ENCODE peak calls at places on chromosomes 5 and 9, in four cellular contexts. W is SK-N-SH, F is K562, N is HepG2. O is an unnamed sample.

GRCh38 chr9:124444166-124444565 is 6.1 kb upstream of the ADGRD2 start:
- DNase-seq in N (no peak), W (no peak), F (no peak), O (no peak)

GRCh38 chr5:154405078-154405792 is 40.6 kb upstream of the SAP30L start:
- DNase-seq in F (peak), W (peak), N (peak), O (no peak)

GRCh38 chr9:98678244-98678842 is 30.4 kb downstream of the GABBR2 start:
- DNase-seq in N (no peak), W (no peak), F (no peak), O (no peak)

GRCh38 chr5:150223474-150223873 is 33.6 kb downstream of the SLC6A7 start:
- DNase-seq in W (no peak), F (no peak), N (no peak), O (no peak)

GRCh38 chr9:114037961-114038723 is 40.0 kb downstream of the AMBP start:
- DNase-seq in N (no peak), W (no peak), F (no peak), O (no peak)

GRCh38 chr9:80968611-80969010 is 720.7 kb downstream of the TLE1 start:
- DNase-seq in W (no peak), N (no peak), F (no peak), O (no peak)

GRCh38 chr5:130198927-130199326 is 294.7 kb downstream of the CHSY3 start:
- DNase-seq in N (peak), W (peak), F (no peak), O (no peak)

GRCh38 chr5:67014957-67015400 is 181.6 kb downstream of the CD180 start:
- DNase-seq in W (no peak), N (no peak), F (no peak), O (no peak)

GRCh38 chr5:34001231-34001935 is 6.5 kb downstream of the AMACR start:
- DNase-seq in N (peak), W (no peak), F (no peak), O (no peak)

GRCh38 chr9:101605547-101605946 is 10.8 kb upstream of the PPP3R2 start:
- DNase-seq in N (no peak), F (no peak), W (no peak), O (no peak)

GRCh38 chr9:136241540-136241939 is 4.1 kb downstream of the QSOX2 start:
- DNase-seq in N (no peak), F (peak), W (no peak), O (no peak)

GRCh38 chr5:167355370-167355769 is 936.1 kb upstream of the WWC1 start:
- DNase-seq in W (no peak), F (no peak), N (no peak), O (no peak)

GRCh38 chr9:36840895-36841536 is 193.1 kb downstream of the PAX5 start:
- DNase-seq in F (no peak), W (no peak), N (peak), O (no peak)

GRCh38 chr5:142798099-142798768 is 28.1 kb downstream of the ARHGAP26 start:
- DNase-seq in N (peak), F (no peak), W (no peak), O (no peak)

GRCh38 chr5:1421521-1422341 is 23.5 kb downstream of the SLC6A3 start:
- DNase-seq in W (no peak), F (no peak), N (no peak), O (no peak)

GRCh38 chr5:107869459-107870115 is 198.8 kb upstream of the EFNA5 start:
- DNase-seq in F (no peak), N (no peak), W (no peak), O (no peak)

GRCh38 chr9:104810421-104811339 is 46.8 kb downstream of the NIPSNAP3B start:
- DNase-seq in N (no peak), F (no peak), W (no peak), O (no peak)

GRCh38 chr5:38226091-38226490 is 32.3 kb upstream of the EGFLAM start:
- DNase-seq in W (no peak), F (no peak), N (no peak), O (no peak)

GRCh38 chr5:79202076-79202475 is 33.9 kb upstream of the JMY start:
- DNase-seq in N (no peak), F (no peak), W (no peak), O (no peak)

GRCh38 chr5:169307648-169308047 is 6.7 kb upstream of the SLIT3 start:
- DNase-seq in N (no peak), F (no peak), W (no peak), O (no peak)

GRCh38 chr5:178207183-178207916 is 3.0 kb downstream of the HNRNPAB start:
- DNase-seq in W (no peak), N (peak), F (no peak), O (no peak)

GRCh38 chr9:32701321-32702022 is 66.0 kb upstream of the TAF1L start:
- DNase-seq in W (no peak), F (no peak), N (no peak), O (no peak)

GRCh38 chr5:181088289-181088688 is 42.7 kb downstream of the OR2V1 start:
- DNase-seq in W (no peak), F (peak), N (no peak), O (no peak)

GRCh38 chr5:160289721-160290120 is 22.6 kb downstream of the CCNJL start:
- DNase-seq in N (no peak), W (no peak), F (no peak), O (no peak)

GRCh38 chr5:166503506-166503905 is 1787.9 kb upstream of the WWC1 start:
- DNase-seq in N (no peak), W (peak), F (no peak), O (no peak)

GRCh38 chr5:58268263-58268662 is 191.6 kb downstream of the PLK2 start:
- DNase-seq in F (no peak), N (no peak), W (no peak), O (no peak)

GRCh38 chr5:171882118-171882517 is 96.5 kb downstream of the SMIM23 start:
- DNase-seq in F (no peak), W (no peak), N (no peak), O (no peak)

GRCh38 chr5:1512541-1513291 is 11.0 kb downstream of the LPCAT1 start:
- DNase-seq in W (no peak), N (no peak), F (no peak), O (no peak)

GRCh38 chr9:33458444-33458843 is 11.1 kb upstream of the AQP3 start:
- DNase-seq in N (peak), W (no peak), F (peak), O (peak)

GRCh38 chr5:134568761-134569725 is 43.6 kb downstream of the JADE2 start:
- DNase-seq in W (peak), N (no peak), F (no peak), O (no peak)

GRCh38 chr5:72251386-72251785 is 68.7 kb downstream of the MRPS27 start:
- DNase-seq in F (no peak), N (no peak), W (no peak), O (no peak)

GRCh38 chr9:5073701-5074100 is 88.6 kb downstream of the JAK2 start:
- DNase-seq in F (no peak), N (no peak), W (no peak), O (no peak)

GRCh38 chr9:123990427-123990826 is 21.1 kb upstream of the LHX2 start:
- DNase-seq in N (no peak), W (no peak), F (no peak), O (no peak)

GRCh38 chr5:923473-923873 is 30.8 kb downstream of the TRIP13 start:
- DNase-seq in F (peak), N (peak), W (peak), O (no peak)

GRCh38 chr5:434443-435146 is 8.4 kb upstream of the EXOC3 start:
- DNase-seq in W (no peak), F (no peak), N (no peak), O (no peak)

GRCh38 chr5:89309268-89309667 is 426.3 kb upstream of the MEF2C start:
- DNase-seq in F (no peak), W (no peak), N (no peak), O (no peak)

GRCh38 chr5:107604146-107604910 is 66.4 kb downstream of the EFNA5 start:
- DNase-seq in N (no peak), F (no peak), W (no peak), O (no peak)

GRCh38 chr9:37876376-37876775 is 27.6 kb downstream of the SLC25A51 start:
- DNase-seq in F (no peak), N (no peak), W (no peak), O (no peak)

GRCh38 chr5:33105521-33105941 is 335.2 kb upstream of the TARS1 start:
- DNase-seq in W (no peak), F (no peak), N (no peak), O (no peak)

GRCh38 chr9:22170162-22170932 is 161.2 kb upstream of the CDKN2B start:
- DNase-seq in F (no peak), W (no peak), N (peak), O (no peak)

GRCh38 chr9:22171691-22172090 is 162.6 kb upstream of the CDKN2B start:
- DNase-seq in F (no peak), N (no peak), W (no peak), O (no peak)

GRCh38 chr9:22169732-22170131 is 160.6 kb upstream of the CDKN2B start:
- DNase-seq in F (no peak), N (no peak), W (no peak), O (no peak)

GRCh38 chr9:22170990-22171663 is 162.0 kb upstream of the CDKN2B start:
- DNase-seq in W (no peak), N (no peak), F (no peak), O (peak)

GRCh38 chr9:22169243-22169642 is 160.1 kb upstream of the CDKN2B start:
- DNase-seq in F (no peak), N (no peak), W (no peak), O (no peak)
- TF ChIP-seq MAX in F (no peak), N (no peak), W (no peak), O (no peak)

GRCh38 chr5:172909931-172910502 is 49.2 kb upstream of the RPL26L1 start:
- DNase-seq in N (no peak), F (no peak), W (no peak), O (no peak)
- TF ChIP-seq MXI1 in N (no peak), F (no peak), W (no peak), O (no peak)

GRCh38 chr5:68333649-68334549 is 118.3 kb downstream of the PIK3R1 start:
- DNase-seq in W (no peak), N (peak), F (peak), O (no peak)
- TF ChIP-seq MAX in W (no peak), N (no peak), F (no peak), O (no peak)

GRCh38 chr5:36205329-36205728 is 36.4 kb downstream of the NADK2 start:
- DNase-seq in F (no peak), N (no peak), W (no peak), O (no peak)

GRCh38 chr5:36208786-36209185 is 32.9 kb downstream of the NADK2 start:
- DNase-seq in W (no peak), N (no peak), F (no peak), O (no peak)

GRCh38 chr5:36206913-36207312 is 34.8 kb downstream of the NADK2 start:
- DNase-seq in F (no peak), N (no peak), W (no peak), O (no peak)

GRCh38 chr5:36214434-36214833 is 27.3 kb downstream of the NADK2 start:
- DNase-seq in W (no peak), N (peak), F (no peak), O (no peak)

DNA sequence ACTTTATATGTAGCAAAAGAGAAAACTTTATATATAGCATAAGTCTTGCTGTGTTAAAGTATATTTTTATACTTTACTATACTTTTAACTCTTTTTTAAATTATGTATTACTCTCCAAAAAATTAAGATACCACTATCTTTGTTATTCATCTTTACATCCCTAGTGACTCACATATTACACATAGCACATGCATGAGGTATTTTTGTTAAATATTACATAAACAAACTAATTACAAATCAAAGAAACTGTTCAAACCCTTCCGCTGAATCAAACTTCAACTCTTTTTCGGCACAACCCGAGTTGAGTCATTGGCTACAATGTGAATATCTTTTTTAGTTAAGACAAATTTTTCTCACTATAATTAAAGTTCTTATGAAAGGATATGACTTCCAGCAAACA is 32.1 kb downstream of the NADK2 start:
- DNase-seq in F (no peak), W (no peak), N (no peak), O (no peak)
- TF ChIP-seq MXI1 in F (no peak), W (no peak), N (no peak), O (no peak)